ENCODE peak calls at places on chromosomes 12 and 14, in five cellular contexts. One of them, this sample, is unnamed.

GRCh38 chr14:50089213-50089612 is 27.2 kb downstream of the VCPKMT start:
- DNase-seq in K562: no peak
- DNase-seq in HepG2: no peak
- DNase-seq in H1: no peak
- DNase-seq in A549: no peak
- DNase-seq in this sample: no peak

GRCh38 chr12:106248177-106248848 is 493 bp upstream of the CKAP4 start:
- DNase-seq in K562: no peak
- DNase-seq in HepG2: peak; percentile 19
- DNase-seq in A549: peak; percentile 67
- DNase-seq in H1: peak; percentile 78
- DNase-seq in this sample: peak; percentile 69

GRCh38 chr12:108638141-108638823 is 4.6 kb upstream of the SELPLG start:
- DNase-seq in A549: no peak
- DNase-seq in H1: no peak
- DNase-seq in K562: no peak
- DNase-seq in HepG2: no peak
- DNase-seq in this sample: peak; percentile 30

GRCh38 chr14:22781606-22782000 is 15.1 kb downstream of the OXA1L start:
- DNase-seq in HepG2: no peak
- DNase-seq in A549: no peak
- DNase-seq in K562: no peak
- DNase-seq in H1: no peak
- DNase-seq in this sample: no peak

GRCh38 chr12:50458606-50459005 is 46.2 kb upstream of the DIP2B start:
- DNase-seq in K562: no peak
- DNase-seq in HepG2: no peak
- DNase-seq in A549: no peak
- DNase-seq in H1: no peak
- DNase-seq in this sample: no peak

GRCh38 chr12:107411792-107412535 is 273.6 kb upstream of the PWP1 start:
- DNase-seq in K562: no peak
- DNase-seq in A549: peak; percentile 71
- DNase-seq in HepG2: no peak
- DNase-seq in H1: no peak
- DNase-seq in this sample: no peak

GRCh38 chr12:21672151-21672550 is 14.5 kb upstream of the LDHB start:
- DNase-seq in HepG2: no peak
- DNase-seq in K562: no peak
- DNase-seq in A549: no peak
- DNase-seq in H1: no peak
- DNase-seq in this sample: no peak

GRCh38 chr12:132162508-132163031 is 18.3 kb downstream of the NOC4L start:
- DNase-seq in H1: no peak
- DNase-seq in HepG2: no peak
- DNase-seq in K562: no peak
- DNase-seq in A549: no peak
- DNase-seq in this sample: no peak

GRCh38 chr12:113060336-113060960 is 3.9 kb downstream of the DTX1 start:
- DNase-seq in K562: no peak
- DNase-seq in A549: no peak
- DNase-seq in HepG2: no peak
- DNase-seq in H1: no peak
- DNase-seq in this sample: no peak
- H3K4me1 ChIP-seq in K562: no peaks in the 10 kb centered on the region
- H3K4me1 ChIP-seq in A549: peaks cover 6% of the 10 kb centered on the region
- H3K4me1 ChIP-seq in HepG2: peaks cover 12% of the 10 kb centered on the region
- H3K4me1 ChIP-seq in H1: no peaks in the 10 kb centered on the region
- H3K4me1 ChIP-seq in this sample: no peaks in the 10 kb centered on the region

GRCh38 chr12:123854918-123855317 is 92.8 kb downstream of the DNAH10 start:
- DNase-seq in K562: no peak
- DNase-seq in HepG2: no peak
- DNase-seq in H1: no peak
- DNase-seq in A549: no peak
- DNase-seq in this sample: no peak
- TF ChIP-seq JUN in K562: no peak
- TF ChIP-seq JUN in HepG2: no peak
- TF ChIP-seq JUN in H1: no peak
- TF ChIP-seq JUN in A549: no peak
- TF ChIP-seq JUN in this sample: no peak

DNA sequence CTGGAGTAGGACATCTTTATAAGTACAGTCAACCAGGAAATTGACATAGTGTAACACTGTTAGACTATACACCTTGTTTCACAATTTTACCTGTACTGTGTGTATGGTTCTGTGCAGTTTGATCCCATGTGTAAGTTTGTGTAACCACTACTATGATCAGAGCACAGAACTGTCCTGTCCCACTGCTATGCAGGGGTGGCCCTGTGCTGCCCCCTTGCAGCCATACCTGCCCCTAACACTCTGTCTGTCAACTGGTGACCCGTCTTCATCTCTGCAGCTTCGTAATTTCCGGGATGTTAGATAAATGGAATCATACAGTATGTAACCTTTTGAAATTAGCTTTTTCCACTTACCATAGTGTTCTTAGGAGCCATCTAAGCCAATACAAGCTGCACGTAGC is 58.7 kb upstream of the RD3L start:
- DNase-seq in A549: no peak
- DNase-seq in K562: peak; percentile 32
- DNase-seq in H1: no peak
- DNase-seq in HepG2: peak; percentile 21
- DNase-seq in this sample: peak; percentile 6
- TF ChIP-seq MAX in A549: no peak
- TF ChIP-seq MAX in K562: no peak
- TF ChIP-seq MAX in H1: no peak
- TF ChIP-seq MAX in HepG2: no peak
- TF ChIP-seq MAX in this sample: no peak

GRCh38 chr12:47982770-47983169 is 19.4 kb downstream of the TMEM106C start:
- DNase-seq in K562: no peak
- DNase-seq in H1: no peak
- DNase-seq in HepG2: no peak
- DNase-seq in A549: no peak
- DNase-seq in this sample: no peak
- H3K4me1 ChIP-seq in K562: no peaks in the 10 kb centered on the region
- H3K4me1 ChIP-seq in H1: no peaks in the 10 kb centered on the region
- H3K4me1 ChIP-seq in HepG2: peaks cover 13% of the 10 kb centered on the region
- H3K4me1 ChIP-seq in A549: no peaks in the 10 kb centered on the region
- H3K4me1 ChIP-seq in this sample: no peaks in the 10 kb centered on the region

This sample was measured in endothelial cell of umbilical vein.